ENCODE peak calls at places on chromosomes 4 and X, in four cellular contexts. T is H9, F is hepatocyte, X is sigmoid colon. R is an unnamed sample. For H3K4me1, the result is how much of the 10 kb centered on the place peaks cover.

GRCh38 chr4:189869236-189869635 is 71.4 kb upstream of the FRG1 start:
- DNase-seq in T (no peak), X (no peak), F (no peak), R (no peak)

GRCh38 chr4:20354120-20354519 is 102.4 kb downstream of the SLIT2 start:
- DNase-seq in T (no peak), F (no peak), X (no peak), R (no peak)

GRCh38 chr4:170202721-170203120 is 113.0 kb upstream of the AADAT start:
- DNase-seq in X (no peak), T (no peak), F (no peak), R (no peak)

GRCh38 chrX:27731962-27732361 is 75.8 kb upstream of the MAGEB10 start:
- DNase-seq in T (no peak), F (no peak), X (no peak), R (no peak)

GRCh38 chr4:112604590-112604989 is 32.1 kb downstream of the ZGRF1 start:
- DNase-seq in T (no peak), F (peak), X (no peak), R (no peak)

GRCh38 chr4:147363514-147363913 is 117.4 kb upstream of the EDNRA start:
- DNase-seq in X (no peak), T (no peak), F (no peak), R (no peak)

GRCh38 chrX:129594781-129595180 is 54.7 kb downstream of the OCRL start:
- DNase-seq in F (no peak), X (no peak), T (no peak), R (no peak)

GRCh38 chrX:134538316-134538715 is 78.4 kb downstream of the HPRT1 start:
- DNase-seq in T (no peak), X (no peak), F (no peak), R (no peak)

GRCh38 chrX:68654693-68655092 is 7.2 kb downstream of the STARD8 start:
- DNase-seq in T (no peak), F (no peak), X (no peak), R (no peak)

GRCh38 chrX:56600141-56600540 is 36.7 kb downstream of the UBQLN2 start:
- DNase-seq in F (no peak), T (no peak), X (no peak), R (no peak)

GRCh38 chrX:102957751-102958150 is 20.7 kb downstream of the RAB40AL start:
- DNase-seq in F (no peak), T (no peak), X (no peak), R (no peak)

GRCh38 chrX:28549839-28550238 is 37.4 kb upstream of the IL1RAPL1 start:
- DNase-seq in T (peak), X (no peak), F (no peak), R (no peak)

GRCh38 chr4:110049951-110050925 is 137.6 kb downstream of the EGF start:
- DNase-seq in F (peak), T (no peak), X (no peak), R (no peak)

GRCh38 chr4:142238589-142238988 is 602.2 kb downstream of the IL15 start:
- DNase-seq in F (no peak), X (no peak), T (no peak), R (no peak)

GRCh38 chr4:157779084-157779483 is 393.7 kb downstream of the GASK1B start:
- DNase-seq in X (no peak), F (no peak), T (no peak), R (no peak)

GRCh38 chr4:28621541-28621940 is 1760.9 kb downstream of the STIM2 start:
- DNase-seq in T (no peak), X (no peak), F (no peak), R (no peak)

GRCh38 chr4:125736057-125736456 is 421.3 kb downstream of the FAT4 start:
- DNase-seq in X (no peak), T (no peak), F (no peak), R (no peak)

GRCh38 chr4:1404573-1405248 is 1.5 kb downstream of the NKX1-1 start:
- DNase-seq in F (no peak), T (peak), X (peak), R (no peak)

GRCh38 chr4:190014771-190015537 is 12.1 kb downstream of the FRG2 start:
- DNase-seq in X (no peak), F (peak), T (peak), R (peak)

GRCh38 chrX:15202458-15203177 is 67.3 kb downstream of the ASB9 start:
- DNase-seq in T (no peak), F (no peak), X (no peak), R (no peak)

GRCh38 chrX:46637937-46638336 is 64.4 kb downstream of the CHST7 start:
- DNase-seq in X (no peak), T (no peak), F (no peak), R (no peak)

DNA sequence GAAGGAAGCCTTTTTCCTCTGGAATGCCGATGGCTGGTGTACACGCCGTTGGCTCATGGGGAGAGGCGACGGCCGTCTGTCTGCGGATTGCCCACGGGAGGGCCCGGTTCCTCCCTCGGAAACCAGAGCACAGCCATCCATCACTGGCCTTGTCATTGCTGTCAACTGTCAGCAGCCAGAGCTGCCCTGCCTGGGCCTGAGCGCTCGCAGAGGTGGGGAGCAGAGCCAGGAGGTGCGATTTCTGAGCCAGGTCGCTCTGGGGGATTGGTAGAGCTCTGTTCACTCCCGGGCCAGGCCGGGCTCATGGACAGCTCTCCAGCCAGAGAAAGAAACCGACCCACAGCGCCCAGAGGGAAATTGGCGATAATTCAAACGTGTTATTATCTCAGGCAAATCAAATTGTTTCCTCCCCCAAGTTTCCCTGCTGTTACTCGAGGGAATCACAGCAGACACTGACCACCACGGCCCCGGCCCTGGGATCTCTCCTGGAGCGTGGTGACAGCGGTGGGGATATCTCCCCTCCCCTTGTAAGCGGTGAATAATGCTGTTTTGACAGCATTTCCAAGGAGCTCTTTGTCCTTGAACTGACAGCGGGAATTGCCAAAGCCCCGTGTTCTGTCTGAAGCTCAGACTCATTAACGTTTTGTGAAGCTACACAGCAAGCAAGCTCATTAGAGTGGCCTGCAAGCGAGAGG is 221.0 kb upstream of the PSAPL1 start:
- DNase-seq in T (no peak), F (peak), X (no peak), R (peak)
- H3K4me1 ChIP-seq in T (under half), F (under half), X (under half), R (under half)

DNA sequence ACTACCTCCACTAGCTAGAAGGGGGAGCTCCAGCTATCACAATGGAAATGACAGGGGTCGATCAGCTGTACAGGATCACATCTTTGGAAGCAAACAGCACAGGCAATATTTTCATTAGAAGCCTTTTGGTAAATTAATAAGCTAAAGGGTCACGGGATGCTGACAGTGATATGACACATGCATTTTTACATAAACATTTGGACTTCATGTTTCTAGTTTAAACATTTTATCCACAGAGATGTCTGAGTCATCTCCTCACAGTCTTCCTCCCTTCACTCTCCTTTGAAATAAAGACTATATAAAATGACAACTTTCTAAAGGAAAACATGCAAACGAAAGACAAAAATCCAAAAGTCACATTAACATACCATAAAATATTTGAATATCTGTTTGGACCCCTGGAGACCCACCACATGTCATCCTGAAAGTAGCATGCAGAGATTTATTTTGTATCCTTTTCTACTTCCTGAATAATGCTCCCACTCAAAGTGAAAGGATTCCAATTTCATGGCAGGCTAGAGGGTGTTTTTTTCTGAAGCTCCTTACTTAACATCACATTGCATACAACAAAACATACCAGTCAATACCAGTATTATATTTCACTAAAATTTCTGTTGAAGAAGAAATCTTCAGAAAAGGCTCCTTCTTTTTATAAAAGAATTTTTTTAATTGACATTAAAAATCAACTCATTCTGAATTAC is 200.1 kb upstream of the PPARGC1A start:
- DNase-seq in F (no peak), T (no peak), X (no peak), R (no peak)
- TF ChIP-seq CTCF in F (no peak), T (peak), X (no peak), R (no peak)

DNA sequence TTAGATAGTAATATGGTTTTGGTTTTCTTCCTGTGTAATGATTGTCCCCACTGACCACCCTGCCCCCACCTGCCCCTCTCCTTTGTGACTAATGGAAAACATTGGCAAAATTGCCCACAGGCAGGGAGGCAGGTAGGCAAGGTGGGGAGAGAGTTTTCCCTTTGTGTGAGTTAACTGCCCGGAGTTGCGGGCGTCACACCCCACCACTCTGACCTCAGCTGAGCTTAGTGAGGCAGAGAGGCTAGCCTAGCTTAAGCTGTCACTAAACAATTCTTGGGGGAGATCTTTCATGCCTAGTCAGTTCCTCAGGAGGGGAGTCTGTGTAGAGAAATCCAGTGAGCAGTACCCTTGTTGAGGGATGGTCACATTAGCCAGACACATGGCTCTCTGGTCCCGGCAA is 245.3 kb downstream of the BCOR start:
- DNase-seq in T (no peak), F (no peak), X (no peak), R (no peak)
- H3K4me1 ChIP-seq in T (under half), F (under half), X (under half), R (under half)

GRCh38 chr4:176054942-176055341 is 10.7 kb upstream of the WDR17 start:
- DNase-seq in T (no peak), F (no peak), X (no peak), R (no peak)
- TF ChIP-seq CTCF in T (peak), F (peak), X (no peak), R (no peak)

DNA sequence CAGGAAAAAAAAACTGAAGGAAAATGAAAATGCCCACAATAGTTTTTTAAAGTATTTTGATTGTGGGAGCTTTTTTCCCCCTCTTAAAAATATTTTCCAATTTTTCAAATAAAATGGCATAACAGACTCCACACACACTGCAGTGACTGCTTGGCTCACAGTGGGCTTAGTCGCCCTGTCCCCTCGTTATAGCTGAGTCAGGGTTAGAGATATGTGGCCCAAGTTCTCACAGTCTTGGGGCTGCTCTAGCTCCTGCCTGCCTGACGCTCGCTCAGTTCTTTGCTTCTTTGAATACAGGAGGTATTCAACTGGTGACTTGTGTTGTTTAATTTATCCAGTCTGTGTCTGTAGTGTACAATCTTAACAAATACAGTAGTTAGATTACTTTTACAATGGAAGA is 47.7 kb downstream of the BEND2 start:
- DNase-seq in T (no peak), F (no peak), X (no peak), R (no peak)
- H3K4me1 ChIP-seq in T (under half), F (under half), X (under half), R (under half)

GRCh38 chr4:137124278-137124932 is 407.9 kb downstream of the PCDH18 start:
- DNase-seq in T (no peak), F (peak), X (no peak), R (no peak)
- TF ChIP-seq CTCF in T (peak), F (peak), X (peak), R (peak)